ENCODE peak calls at places on chromosomes 3 and 15, in five cellular contexts. H is heart left ventricle, R is endothelial cell of umbilical vein, G is HepG2, L is spleen. T is an unnamed sample.

GRCh38 chr15:38885001-38885400 is 320.4 kb upstream of the RASGRP1 start:
- DNase-seq in L (no peak), H (no peak), G (peak), R (peak), T (no peak)

GRCh38 chr15:66850078-66850991 is 148.3 kb downstream of the SMAD6 start:
- DNase-seq in R (peak), G (no peak), H (peak), L (no peak), T (no peak)

GRCh38 chr3:188792788-188793187 is 379.0 kb upstream of the TPRG1 start:
- DNase-seq in H (no peak), R (no peak), G (peak), L (no peak), T (no peak)

GRCh38 chr3:112027839-112028238 is 6.7 kb upstream of the TMPRSS7 start:
- DNase-seq in H (peak), R (no peak), L (no peak), G (no peak), T (no peak)

GRCh38 chr3:16067837-16068471 is 106.5 kb upstream of the GALNT15 start:
- DNase-seq in R (peak), G (no peak), H (no peak), L (no peak), T (no peak)

GRCh38 chr3:147941984-147942383 is 532.8 kb downstream of the ZIC1 start:
- DNase-seq in R (no peak), G (no peak), H (no peak), L (no peak), T (no peak)

GRCh38 chr3:178856804-178857203 is 214.8 kb downstream of the ZMAT3 start:
- DNase-seq in H (no peak), R (no peak), L (no peak), G (no peak), T (no peak)

GRCh38 chr3:71703796-71704195 is 21.4 kb downstream of the EIF4E3 start:
- DNase-seq in L (no peak), H (no peak), R (no peak), G (no peak), T (no peak)

GRCh38 chr3:148360046-148360445 is 337.7 kb upstream of the AGTR1 start:
- DNase-seq in L (no peak), R (no peak), H (no peak), G (no peak), T (no peak)

GRCh38 chr15:78004919-78005634 is 72.4 kb downstream of the TBC1D2B start:
- DNase-seq in H (peak), G (no peak), R (peak), L (no peak), T (peak)

GRCh38 chr3:48047841-48048456 is 31.7 kb upstream of the MAP4 start:
- DNase-seq in G (peak), R (no peak), L (no peak), H (no peak), T (no peak)

GRCh38 chr15:68199340-68199739 is 5.8 kb downstream of the CALML4 start:
- DNase-seq in G (no peak), L (no peak), R (no peak), H (no peak), T (no peak)

GRCh38 chr15:68197661-68198437 is 7.3 kb downstream of the CALML4 start:
- DNase-seq in R (no peak), L (no peak), G (no peak), H (no peak), T (no peak)

GRCh38 chr15:68197170-68197492 is 8.0 kb downstream of the CALML4 start:
- DNase-seq in H (no peak), R (no peak), L (no peak), G (no peak), T (no peak)

GRCh38 chr15:68195336-68196112 is 9.6 kb downstream of the CALML4 start:
- DNase-seq in H (no peak), G (no peak), R (no peak), L (no peak), T (no peak)

GRCh38 chr15:68196445-68197169 is 8.5 kb downstream of the CALML4 start:
- DNase-seq in L (no peak), H (no peak), G (no peak), R (no peak), T (no peak)
- TF ChIP-seq POLR2A in L (no peak), H (no peak), G (no peak), R (no peak), T (no peak)

GRCh38 chr3:52844290-52844985 is 9.6 kb upstream of the MUSTN1 start:
- DNase-seq in H (peak), R (no peak), L (peak), G (peak), T (no peak)
- TF ChIP-seq POLR2A in H (no peak), R (no peak), L (no peak), G (no peak), T (no peak)

GRCh38 chr3:53254190-53254809 is 1.5 kb downstream of the TKT start:
- DNase-seq in R (peak), H (no peak), L (no peak), G (no peak), T (no peak)

GRCh38 chr3:53255360-53255774 is 455 bp downstream of the TKT start:
- DNase-seq in L (peak), R (peak), G (no peak), H (peak), T (no peak)

GRCh38 chr3:53255775-53256703 is at the start of gene TKT:
- DNase-seq in H (peak), R (peak), G (peak), L (peak), T (peak)

GRCh38 chr3:53253707-53254106 is 2.1 kb downstream of the TKT start:
- DNase-seq in R (no peak), G (no peak), L (no peak), H (no peak), T (no peak)

DNA sequence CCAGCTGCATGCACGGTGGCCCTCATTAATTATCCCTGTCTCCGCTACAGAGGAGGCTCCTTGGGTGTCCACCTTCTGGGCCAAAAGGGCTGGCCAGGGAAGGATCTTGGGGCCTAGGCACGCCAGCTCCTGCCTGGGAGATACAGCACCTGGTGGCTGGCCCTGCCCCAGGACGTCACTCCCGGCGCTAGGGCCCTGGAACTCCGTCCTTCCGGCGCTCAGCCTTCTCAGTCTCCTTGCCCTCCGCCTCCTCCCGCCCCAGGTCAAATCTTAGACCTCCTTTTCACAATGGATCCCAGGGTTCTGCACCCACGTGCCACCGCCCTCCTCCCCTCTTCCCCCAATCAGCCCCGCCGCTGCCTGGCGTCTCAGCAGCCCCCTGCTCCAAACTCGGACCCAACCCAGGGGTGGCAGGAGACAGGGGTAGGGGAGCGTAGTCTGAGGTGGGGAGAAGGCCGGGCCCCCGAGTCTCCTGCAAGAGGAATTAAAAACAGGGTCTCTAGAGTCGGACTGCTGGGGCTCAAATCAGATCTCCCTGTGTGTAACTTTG is 937 bp downstream of the TKT start:
- DNase-seq in G (no peak), H (peak), R (peak), L (peak), T (peak)
- TF ChIP-seq POLR2A in G (no peak), H (no peak), R (no peak), L (no peak), T (no peak)

DNA sequence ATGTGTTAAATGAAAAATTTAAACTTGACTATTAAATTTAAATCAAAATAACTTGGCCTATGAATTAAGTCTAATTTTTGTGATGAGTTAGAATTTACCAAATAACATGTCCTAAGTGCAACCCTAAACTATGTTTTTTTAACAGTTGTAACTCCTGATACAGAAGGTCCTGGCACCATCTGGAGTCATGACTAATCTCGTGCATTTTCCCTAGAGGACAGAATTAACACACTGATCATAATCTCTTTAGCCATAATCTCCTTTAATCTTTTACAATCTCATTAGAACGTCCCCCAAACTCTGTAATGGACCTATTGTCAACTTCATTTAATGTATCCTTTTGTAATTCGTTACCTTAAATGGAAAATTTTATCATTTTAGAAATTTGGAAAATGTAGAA is 100.6 kb downstream of the SUCNR1 start:
- DNase-seq in H (no peak), L (no peak), R (peak), G (no peak), T (no peak)
- TF ChIP-seq POLR2A in H (no peak), L (no peak), R (no peak), G (no peak), T (no peak)

DNA sequence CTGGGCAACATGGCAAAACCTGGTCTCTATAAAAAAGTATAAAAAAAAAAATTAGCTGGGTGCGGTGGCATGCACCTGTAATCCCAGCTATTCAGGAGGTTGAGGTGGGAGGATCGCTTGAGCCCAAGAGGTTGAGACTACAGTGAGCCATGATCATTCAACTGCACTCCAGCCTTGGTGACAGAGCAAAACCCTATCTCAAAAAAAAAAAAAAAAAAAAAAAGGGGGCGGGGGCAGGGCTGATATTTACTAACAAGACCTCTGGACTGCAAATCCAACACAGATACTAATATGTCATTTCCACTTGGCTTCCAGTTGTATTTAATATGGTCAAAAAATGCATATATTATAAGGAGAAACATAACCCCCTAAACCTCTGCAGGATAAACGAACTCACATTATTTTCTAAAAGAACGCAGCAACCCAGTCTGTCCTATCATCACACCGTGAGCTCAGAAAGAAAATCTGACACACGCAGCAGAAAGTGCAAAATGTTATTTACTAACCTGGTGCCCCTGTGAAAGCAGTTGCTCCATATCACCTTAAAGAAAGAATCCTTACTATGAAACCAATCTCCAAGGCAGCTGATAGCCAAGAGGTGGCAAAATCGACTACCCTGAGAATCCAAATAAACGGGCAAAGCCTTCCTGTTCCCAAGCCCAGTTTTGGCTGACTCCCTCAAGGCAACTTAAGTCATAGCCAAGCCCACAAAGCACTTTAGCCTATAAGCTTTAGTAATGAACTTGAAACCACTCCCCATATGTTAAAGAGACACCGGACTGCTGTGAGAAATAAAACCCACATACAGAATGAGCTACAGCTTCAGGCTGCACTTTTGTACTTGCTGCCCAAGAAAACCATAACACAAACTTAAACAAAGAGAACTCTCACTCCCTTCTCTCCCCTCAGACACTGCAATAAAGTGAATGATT is 39.3 kb downstream of the PLD1 start:
- DNase-seq in H (peak), L (no peak), R (peak), G (peak), T (peak)
- TF ChIP-seq POLR2A in H (peak), L (no peak), R (no peak), G (no peak), T (no peak)

T was measured in H54.